ENCODE peak calls at places on chromosomes 12 and 14, in five cellular contexts. H, T, D, F and P are unnamed samples. For H3K9me3, the result is how much of the 10 kb centered on the place peaks cover.

GRCh38 chr12:88579941-88580871 is at the start of gene KITLG:
- DNase-seq in H (peak), T (peak), D (peak), F (peak), P (peak)

GRCh38 chr12:50110127-50110761 is 1.8 kb upstream of the COX14 start:
- DNase-seq in H (peak), T (peak), D (no peak), F (no peak), P (no peak)

GRCh38 chr12:93812616-93813015 is 135.4 kb downstream of the CRADD start:
- DNase-seq in H (no peak), T (no peak), D (no peak), F (no peak), P (no peak)

GRCh38 chr14:31128601-31129526 is 78.7 kb downstream of the HECTD1 start:
- DNase-seq in H (no peak), T (no peak), D (no peak), F (no peak), P (no peak)

GRCh38 chr12:15602051-15602672 is 187.0 kb downstream of the EPS8 start:
- DNase-seq in H (no peak), T (no peak), D (no peak), F (peak), P (no peak)

GRCh38 chr12:109580684-109581333 is 7.2 kb downstream of the MVK start:
- DNase-seq in H (no peak), T (no peak), D (no peak), F (no peak), P (no peak)

GRCh38 chr14:70894868-70895267 is 12.4 kb upstream of the PCNX1 start:
- DNase-seq in H (no peak), T (no peak), D (peak), F (peak), P (no peak)

GRCh38 chr12:122021193-122021821 is 377 bp upstream of the BCL7A start:
- DNase-seq in H (no peak), T (peak), D (no peak), F (no peak), P (no peak)

GRCh38 chr14:96177766-96178377 is 26.8 kb upstream of the BDKRB2 start:
- DNase-seq in H (no peak), T (no peak), D (no peak), F (no peak), P (no peak)

GRCh38 chr12:116977465-116978380 is 67.0 kb downstream of the FBXW8 start:
- DNase-seq in H (no peak), T (no peak), D (no peak), F (no peak), P (no peak)

GRCh38 chr14:57933363-57933762 is 67.5 kb upstream of the SLC35F4 start:
- DNase-seq in H (no peak), T (no peak), D (no peak), F (no peak), P (no peak)

GRCh38 chr12:124243936-124244335 is 51.0 kb upstream of the RFLNA start:
- DNase-seq in H (no peak), T (no peak), D (no peak), F (no peak), P (no peak)

GRCh38 chr12:95790912-95791849 is 617 bp upstream of the NTN4 start:
- DNase-seq in H (peak), T (peak), D (peak), F (peak), P (peak)

GRCh38 chr14:29548948-29549370 is 378.7 kb downstream of the PRKD1 start:
- DNase-seq in H (no peak), T (no peak), D (peak), F (peak), P (peak)

GRCh38 chr14:47207636-47208035 is 467.8 kb downstream of the MDGA2 start:
- DNase-seq in H (no peak), T (no peak), D (peak), F (no peak), P (no peak)

GRCh38 chr14:90495357-90496276 is 98.8 kb downstream of the CALM1 start:
- DNase-seq in H (no peak), T (peak), D (peak), F (peak), P (peak)

GRCh38 chr12:12070674-12071661 is at the start of gene BCL2L14:
- DNase-seq in H (no peak), T (no peak), D (peak), F (no peak), P (no peak)

GRCh38 chr12:83156800-83157199 is 470.1 kb downstream of the TMTC2 start:
- DNase-seq in H (no peak), T (no peak), D (no peak), F (no peak), P (no peak)

GRCh38 chr14:38592764-38593442 is 337.0 kb upstream of the CLEC14A start:
- DNase-seq in H (no peak), T (no peak), D (no peak), F (no peak), P (no peak)

GRCh38 chr12:49873361-49873934 is 30.3 kb downstream of the FAIM2 start:
- DNase-seq in H (no peak), T (no peak), D (peak), F (peak), P (no peak)

GRCh38 chr12:19945559-19946485 is 422.5 kb upstream of the PDE3A start:
- DNase-seq in H (no peak), T (no peak), D (peak), F (peak), P (peak)

GRCh38 chr12:132593938-132594358 is 16.4 kb downstream of the LRCOL1 start:
- DNase-seq in H (peak), T (peak), D (peak), F (peak), P (peak)

GRCh38 chr14:65637780-65638179 is 225.2 kb downstream of the FUT8 start:
- DNase-seq in H (no peak), T (no peak), D (peak), F (peak), P (peak)

GRCh38 chr12:75642226-75642625 is 130.8 kb upstream of the KRR1 start:
- DNase-seq in H (no peak), T (no peak), D (peak), F (no peak), P (no peak)

GRCh38 chr12:19895609-19896008 is 456.3 kb downstream of the AEBP2 start:
- DNase-seq in H (no peak), T (no peak), D (peak), F (peak), P (no peak)

GRCh38 chr14:91873476-91874265 is 6.3 kb upstream of the TC2N start:
- DNase-seq in H (no peak), T (no peak), D (peak), F (peak), P (peak)

GRCh38 chr14:71371711-71372396 is 464.6 kb downstream of the PCNX1 start:
- DNase-seq in H (no peak), T (no peak), D (peak), F (peak), P (no peak)

GRCh38 chr12:102182635-102183034 is 15.0 kb downstream of the PMCH start:
- DNase-seq in H (no peak), T (no peak), D (no peak), F (no peak), P (no peak)

GRCh38 chr12:78306236-78306635 is 475.5 kb downstream of the NAV3 start:
- DNase-seq in H (no peak), T (no peak), D (no peak), F (no peak), P (no peak)

GRCh38 chr14:21066882-21067502 is 3.1 kb upstream of the ARHGEF40 start:
- DNase-seq in H (no peak), T (no peak), D (no peak), F (no peak), P (no peak)

GRCh38 chr12:107511292-107511691 is 174.3 kb upstream of the PWP1 start:
- DNase-seq in H (no peak), T (no peak), D (peak), F (peak), P (no peak)

GRCh38 chr12:48336564-48336963 is 14.2 kb downstream of the ZNF641 start:
- DNase-seq in H (no peak), T (no peak), D (no peak), F (no peak), P (no peak)

GRCh38 chr14:22691171-22691570 is 47.0 kb upstream of the OR6J1 start:
- DNase-seq in H (no peak), T (no peak), D (peak), F (peak), P (no peak)

GRCh38 chr12:34401659-34402227 is 379.4 kb downstream of the ALG10 start:
- DNase-seq in H (peak), T (peak), D (no peak), F (no peak), P (peak)

GRCh38 chr14:74941676-74942097 is 13.7 kb downstream of the PGF start:
- DNase-seq in H (peak), T (peak), D (peak), F (peak), P (peak)

GRCh38 chr14:99238234-99238633 is 33.8 kb downstream of the BCL11B start:
- DNase-seq in H (no peak), T (no peak), D (no peak), F (no peak), P (no peak)
- H3K27ac ChIP-seq in H (no peak), T (no peak), D (no peak), F (no peak), P (no peak)

GRCh38 chr14:40232302-40232701 is 800.1 kb upstream of the FBXO33 start:
- DNase-seq in H (no peak), T (no peak), D (no peak), F (no peak), P (no peak)
- H3K9me3 ChIP-seq in H (under half), T (under half), D (under half), F (under half), P (under half)

GRCh38 chr14:81427348-81428058 is 27.4 kb upstream of the STON2 start:
- DNase-seq in H (peak), T (peak), D (peak), F (no peak), P (peak)
- H3K4me3 ChIP-seq in H (no peak), T (peak), D (no peak), F (no peak), P (peak)

DNA sequence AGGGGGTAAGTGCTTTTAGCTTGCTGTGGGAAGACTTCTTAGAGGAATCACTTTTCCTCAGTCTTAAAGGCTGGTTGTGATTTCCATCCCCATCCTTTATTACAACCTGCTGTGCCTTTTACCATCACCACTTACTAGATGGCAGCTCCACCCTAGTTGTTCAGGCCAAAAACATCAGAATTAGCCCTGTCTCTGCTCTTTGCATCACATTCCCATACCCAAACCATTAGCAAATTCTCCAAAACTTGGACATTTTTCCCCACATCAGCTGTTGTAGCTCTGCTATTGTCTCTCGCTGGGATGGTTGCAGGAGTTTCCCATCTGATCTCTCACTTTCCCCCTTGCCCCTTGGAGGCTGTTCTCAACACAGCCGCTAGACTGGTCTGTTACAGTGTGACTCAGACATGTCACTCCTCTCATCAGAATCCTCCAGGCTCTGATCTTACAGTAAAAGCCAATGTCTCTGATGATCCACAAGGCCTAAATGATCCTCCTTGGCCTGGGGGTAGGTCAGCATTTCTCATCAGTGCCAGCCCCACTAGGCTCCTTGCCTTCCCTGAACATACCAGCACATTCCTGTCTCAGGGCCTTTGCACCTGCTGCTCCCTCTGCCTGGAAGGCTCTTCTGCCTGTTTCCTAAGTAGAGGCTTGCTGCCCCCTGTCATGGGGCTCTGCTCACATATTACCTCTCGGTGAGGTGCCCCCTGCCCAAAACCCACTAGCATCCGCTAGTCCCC is 102.5 kb downstream of the BEGAIN start:
- DNase-seq in H (no peak), T (no peak), D (no peak), F (no peak), P (no peak)
- H3K27ac ChIP-seq in H (no peak), T (no peak), D (no peak), F (no peak), P (no peak)

GRCh38 chr14:26328766-26329165 is 269.1 kb downstream of the NOVA1 start:
- DNase-seq in H (no peak), T (no peak), D (no peak), F (no peak), P (no peak)
- H3K9me3 ChIP-seq in H (under half), T (under half), D (under half), F (under half), P (under half)